ENCODE peak calls at places on chromosomes 7 and 10, in eight cellular contexts. X is endothelial cell; J is amniotic stem cell; Z is iPS-NIHi11; V is astrocyte of the spinal cord; K is astrocyte of the cerebellum; R is kidney glomerular epithelial cell; W is naive thymus-derived CD8-positive, alpha-beta T cell. D is an unnamed sample.

GRCh38 chr7:54904986-54905385 is 113.8 kb upstream of the EGFR start:
- DNase-seq in X (no peak), J (no peak), Z (no peak), V (no peak), K (no peak), R (no peak), W (no peak), D (peak)

GRCh38 chr7:112782498-112782897 is 7.7 kb downstream of the TMEM168 start:
- DNase-seq in X (no peak), J (no peak), Z (no peak), V (no peak), K (no peak), R (no peak), W (no peak), D (no peak)

GRCh38 chr10:25867321-25867720 is 66.7 kb upstream of the MYO3A start:
- DNase-seq in X (no peak), J (no peak), Z (no peak), V (no peak), K (no peak), R (no peak), W (no peak), D (peak)

GRCh38 chr10:11895598-11895997 is 72.4 kb downstream of the PROSER2 start:
- DNase-seq in X (no peak), J (no peak), Z (no peak), V (no peak), K (no peak), R (no peak), W (no peak), D (no peak)

GRCh38 chr7:55074008-55074499 is 55.2 kb downstream of the EGFR start:
- DNase-seq in X (no peak), J (no peak), Z (peak), V (peak), K (peak), R (peak), W (no peak), D (peak)

GRCh38 chr7:50068026-50068425 is 25.0 kb downstream of the ZPBP start:
- DNase-seq in X (no peak), J (no peak), Z (peak), V (peak), K (no peak), R (peak), W (peak), D (peak)

GRCh38 chr7:106613279-106613678 is 47.7 kb downstream of the CCDC71L start:
- DNase-seq in X (no peak), J (no peak), Z (no peak), V (no peak), K (no peak), R (no peak), W (no peak), D (no peak)

GRCh38 chr10:80924063-80924952 is 386.6 kb downstream of the SH2D4B start:
- DNase-seq in X (peak), J (peak), Z (peak), V (peak), K (peak), R (peak), W (peak), D (peak)

GRCh38 chr10:3066317-3066931 is 924 bp upstream of the PFKP start:
- DNase-seq in X (no peak), J (no peak), Z (peak), V (no peak), K (no peak), R (no peak), W (no peak), D (no peak)

GRCh38 chr10:12590682-12591642 is 241.6 kb downstream of the CAMK1D start:
- DNase-seq in X (no peak), J (no peak), Z (no peak), V (no peak), K (no peak), R (no peak), W (no peak), D (no peak)

GRCh38 chr10:12617205-12618175 is 268.1 kb downstream of the CAMK1D start:
- DNase-seq in X (no peak), J (no peak), Z (no peak), V (no peak), K (no peak), R (peak), W (no peak), D (peak)

GRCh38 chr10:48491422-48492139 is 113.3 kb downstream of the ARHGAP22 start:
- DNase-seq in X (no peak), J (no peak), Z (no peak), V (no peak), K (no peak), R (no peak), W (no peak), D (no peak)

GRCh38 chr10:90245623-90246022 is 544.2 kb downstream of the KIF20B start:
- DNase-seq in X (no peak), J (no peak), Z (no peak), V (peak), K (no peak), R (no peak), W (no peak), D (no peak)

GRCh38 chr10:72691470-72692056 is 380 bp upstream of the MCU start:
- DNase-seq in X (no peak), J (peak), Z (peak), V (no peak), K (no peak), R (no peak), W (no peak), D (peak)

GRCh38 chr7:1538544-1539345 is 8.2 kb downstream of the MAFK start:
- DNase-seq in X (no peak), J (no peak), Z (no peak), V (no peak), K (no peak), R (no peak), W (no peak), D (no peak)

GRCh38 chr10:43093423-43094090 is 16.7 kb downstream of the RET start:
- DNase-seq in X (no peak), J (no peak), Z (peak), V (no peak), K (no peak), R (no peak), W (no peak), D (no peak)

GRCh38 chr7:85508642-85509429 is 322.0 kb upstream of the SEMA3D start:
- DNase-seq in X (no peak), J (peak), Z (no peak), V (peak), K (peak), R (no peak), W (no peak), D (peak)

GRCh38 chr10:34506773-34507172 is 308.3 kb downstream of the PARD3 start:
- DNase-seq in X (no peak), J (no peak), Z (no peak), V (no peak), K (no peak), R (no peak), W (no peak), D (no peak)

GRCh38 chr10:77501846-77502251 is 135.8 kb downstream of the KCNMA1 start:
- DNase-seq in X (no peak), J (no peak), Z (no peak), V (no peak), K (no peak), R (no peak), W (no peak), D (peak)

GRCh38 chr10:113958631-113959382 is 84.9 kb upstream of the ADRB1 start:
- DNase-seq in X (no peak), J (peak), Z (peak), V (peak), K (peak), R (peak), W (no peak), D (peak)

GRCh38 chr10:88232029-88232895 is 350.9 kb downstream of the RNLS start:
- DNase-seq in X (no peak), J (no peak), Z (no peak), V (peak), K (peak), R (no peak), W (no peak), D (peak)

GRCh38 chr10:35464805-35465456 is 128.6 kb downstream of the CCNY start:
- DNase-seq in X (no peak), J (no peak), Z (no peak), V (peak), K (no peak), R (no peak), W (no peak), D (peak)

GRCh38 chr10:116621934-116622655 is 1.3 kb downstream of the PNLIPRP2 start:
- DNase-seq in X (no peak), J (no peak), Z (no peak), V (no peak), K (no peak), R (no peak), W (no peak), D (no peak)

GRCh38 chr7:2921748-2922147 is 77.6 kb upstream of the GNA12 start:
- DNase-seq in X (peak), J (no peak), Z (peak), V (no peak), K (no peak), R (no peak), W (no peak), D (no peak)

GRCh38 chr10:118564652-118565051 is 30.8 kb downstream of the PRLHR start:
- DNase-seq in X (peak), J (no peak), Z (peak), V (no peak), K (no peak), R (no peak), W (no peak), D (no peak)

GRCh38 chr7:27130540-27131389 is at the start of gene HOXA4:
- DNase-seq in X (peak), J (no peak), Z (peak), V (peak), K (no peak), R (no peak), W (peak), D (no peak)

GRCh38 chr7:151690597-151690996 is 170.9 kb upstream of the RHEB start:
- DNase-seq in X (no peak), J (no peak), Z (no peak), V (no peak), K (no peak), R (peak), W (no peak), D (no peak)

GRCh38 chr10:63977329-63977923 is 456.2 kb downstream of the REEP3 start:
- DNase-seq in X (peak), J (no peak), Z (peak), V (peak), K (peak), R (peak), W (no peak), D (peak)